ENCODE peak calls at places on chromosomes 2 and 18, in five cellular contexts. One of them, this sample, is unnamed.

GRCh38 chr2:239214725-239215124 is 186.1 kb downstream of the HDAC4 start:
- DNase-seq in upper lobe of right lung: no peak
- DNase-seq in brain microvascular endothelial cell: no peak
- DNase-seq in kidney: no peak
- DNase-seq in transverse colon: no peak
- DNase-seq in this sample: no peak

GRCh38 chr18:79018911-79019310 is 39.3 kb downstream of the SALL3 start:
- DNase-seq in upper lobe of right lung: no peak
- DNase-seq in brain microvascular endothelial cell: no peak
- DNase-seq in kidney: no peak
- DNase-seq in transverse colon: no peak
- DNase-seq in this sample: no peak

GRCh38 chr2:205177505-205177904 is 504.8 kb upstream of the NRP2 start:
- DNase-seq in upper lobe of right lung: no peak
- DNase-seq in brain microvascular endothelial cell: no peak
- DNase-seq in kidney: no peak
- DNase-seq in transverse colon: no peak
- DNase-seq in this sample: no peak

GRCh38 chr2:191661099-191661681 is 16.7 kb upstream of the NABP1 start:
- DNase-seq in upper lobe of right lung: no peak
- DNase-seq in brain microvascular endothelial cell: no peak
- DNase-seq in kidney: no peak
- DNase-seq in transverse colon: no peak
- DNase-seq in this sample: no peak

GRCh38 chr2:168643979-168644378 is 158.5 kb upstream of the NOSTRIN start:
- DNase-seq in upper lobe of right lung: no peak
- DNase-seq in brain microvascular endothelial cell: peak
- DNase-seq in kidney: no peak
- DNase-seq in transverse colon: no peak
- DNase-seq in this sample: no peak

GRCh38 chr2:120052597-120052996 is 39.7 kb downstream of the EPB41L5 start:
- DNase-seq in upper lobe of right lung: no peak
- DNase-seq in brain microvascular endothelial cell: no peak
- DNase-seq in kidney: no peak
- DNase-seq in transverse colon: no peak
- DNase-seq in this sample: no peak

GRCh38 chr2:213274143-213274542 is 10.1 kb upstream of the SPAG16 start:
- DNase-seq in upper lobe of right lung: no peak
- DNase-seq in brain microvascular endothelial cell: no peak
- DNase-seq in kidney: no peak
- DNase-seq in transverse colon: no peak
- DNase-seq in this sample: no peak

GRCh38 chr2:142306126-142306525 is 175.3 kb upstream of the LRP1B start:
- DNase-seq in upper lobe of right lung: no peak
- DNase-seq in brain microvascular endothelial cell: no peak
- DNase-seq in kidney: no peak
- DNase-seq in transverse colon: no peak
- DNase-seq in this sample: no peak

GRCh38 chr2:189302274-189302948 is 122.8 kb upstream of the COL5A2 start:
- DNase-seq in upper lobe of right lung: no peak
- DNase-seq in brain microvascular endothelial cell: peak
- DNase-seq in kidney: no peak
- DNase-seq in transverse colon: no peak
- DNase-seq in this sample: no peak

GRCh38 chr2:18976112-18976961 is 382.1 kb downstream of the OSR1 start:
- DNase-seq in upper lobe of right lung: no peak
- DNase-seq in brain microvascular endothelial cell: peak
- DNase-seq in kidney: no peak
- DNase-seq in transverse colon: peak
- DNase-seq in this sample: no peak

GRCh38 chr2:145075454-145076062 is 555.6 kb upstream of the ZEB2 start:
- DNase-seq in upper lobe of right lung: no peak
- DNase-seq in brain microvascular endothelial cell: no peak
- DNase-seq in kidney: no peak
- DNase-seq in transverse colon: no peak
- DNase-seq in this sample: no peak

GRCh38 chr18:42414756-42415454 is 459.9 kb downstream of the PIK3C3 start:
- DNase-seq in upper lobe of right lung: no peak
- DNase-seq in brain microvascular endothelial cell: peak
- DNase-seq in kidney: no peak
- DNase-seq in transverse colon: no peak
- DNase-seq in this sample: no peak

GRCh38 chr2:99278793-99279291 is 22.2 kb downstream of the LYG1 start:
- DNase-seq in upper lobe of right lung: no peak
- DNase-seq in brain microvascular endothelial cell: peak
- DNase-seq in kidney: no peak
- DNase-seq in transverse colon: no peak
- DNase-seq in this sample: no peak

GRCh38 chr2:196123679-196124373 is 47.6 kb downstream of the STK17B start:
- DNase-seq in upper lobe of right lung: no peak
- DNase-seq in brain microvascular endothelial cell: peak
- DNase-seq in kidney: no peak
- DNase-seq in transverse colon: no peak
- DNase-seq in this sample: no peak

GRCh38 chr2:27080140-27080469 is 1.7 kb downstream of the EMILIN1 start:
- DNase-seq in upper lobe of right lung: no peak
- DNase-seq in brain microvascular endothelial cell: no peak
- DNase-seq in kidney: no peak
- DNase-seq in transverse colon: no peak
- DNase-seq in this sample: no peak

GRCh38 chr2:23828986-23829385 is 97.9 kb downstream of the ATAD2B start:
- DNase-seq in upper lobe of right lung: no peak
- DNase-seq in brain microvascular endothelial cell: no peak
- DNase-seq in kidney: no peak
- DNase-seq in transverse colon: no peak
- DNase-seq in this sample: no peak

GRCh38 chr18:53534695-53535094 is 689.8 kb downstream of the MBD2 start:
- DNase-seq in upper lobe of right lung: no peak
- DNase-seq in brain microvascular endothelial cell: no peak
- DNase-seq in kidney: no peak
- DNase-seq in transverse colon: no peak
- DNase-seq in this sample: peak

GRCh38 chr2:189086710-189087109 is 92.9 kb downstream of the COL5A2 start:
- DNase-seq in upper lobe of right lung: no peak
- DNase-seq in brain microvascular endothelial cell: peak
- DNase-seq in kidney: no peak
- DNase-seq in transverse colon: no peak
- DNase-seq in this sample: no peak

GRCh38 chr2:120864981-120865380 is 129.3 kb downstream of the GLI2 start:
- DNase-seq in upper lobe of right lung: peak
- DNase-seq in brain microvascular endothelial cell: peak
- DNase-seq in kidney: peak
- DNase-seq in transverse colon: no peak
- DNase-seq in this sample: no peak

GRCh38 chr2:19888831-19889230 is 13.0 kb downstream of the TTC32 start:
- DNase-seq in upper lobe of right lung: no peak
- DNase-seq in brain microvascular endothelial cell: no peak
- DNase-seq in kidney: no peak
- DNase-seq in transverse colon: no peak
- DNase-seq in this sample: no peak

GRCh38 chr2:229714736-229715541 is 584 bp upstream of the DNER start:
- DNase-seq in upper lobe of right lung: peak
- DNase-seq in brain microvascular endothelial cell: peak
- DNase-seq in kidney: peak
- DNase-seq in transverse colon: peak
- DNase-seq in this sample: no peak

DNA sequence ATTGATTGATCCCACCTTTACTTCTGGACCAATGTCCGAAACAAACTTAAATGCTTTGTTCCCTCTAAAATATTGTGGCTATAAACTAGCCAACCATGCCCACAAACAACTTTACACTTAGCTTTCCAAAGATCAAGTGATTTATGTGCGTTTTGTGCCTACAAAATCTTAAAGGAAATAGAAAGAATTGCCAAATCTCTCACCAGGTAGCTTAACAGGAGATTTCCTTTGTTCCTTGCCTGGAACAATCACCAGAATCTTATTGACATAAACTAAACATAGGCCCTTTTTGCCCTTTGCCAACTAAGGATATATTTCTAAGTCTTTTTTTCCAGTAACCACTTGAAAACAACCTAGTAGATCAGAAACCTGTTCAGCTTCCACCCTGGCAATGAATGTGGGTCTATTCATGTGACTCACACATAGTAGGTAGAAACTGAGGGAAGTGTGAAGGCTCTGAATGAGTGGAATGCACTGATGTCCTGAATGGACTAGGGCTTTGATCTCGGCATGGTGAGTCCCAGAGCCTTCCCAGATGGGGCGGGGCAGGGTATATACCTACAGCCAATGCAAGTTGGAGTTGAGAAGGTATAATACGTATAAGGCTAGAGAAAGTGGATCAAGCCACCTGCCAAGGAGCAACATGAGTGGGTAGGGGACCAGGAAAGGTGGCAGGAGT is 94.6 kb upstream of the PPP1CB start:
- DNase-seq in upper lobe of right lung: no peak
- DNase-seq in brain microvascular endothelial cell: no peak
- DNase-seq in kidney: no peak
- DNase-seq in transverse colon: peak
- DNase-seq in this sample: no peak
- H3K27ac ChIP-seq in upper lobe of right lung: no peak
- H3K27ac ChIP-seq in brain microvascular endothelial cell: no peak
- H3K27ac ChIP-seq in kidney: no peak
- H3K27ac ChIP-seq in transverse colon: peak
- H3K27ac ChIP-seq in this sample: no peak

DNA sequence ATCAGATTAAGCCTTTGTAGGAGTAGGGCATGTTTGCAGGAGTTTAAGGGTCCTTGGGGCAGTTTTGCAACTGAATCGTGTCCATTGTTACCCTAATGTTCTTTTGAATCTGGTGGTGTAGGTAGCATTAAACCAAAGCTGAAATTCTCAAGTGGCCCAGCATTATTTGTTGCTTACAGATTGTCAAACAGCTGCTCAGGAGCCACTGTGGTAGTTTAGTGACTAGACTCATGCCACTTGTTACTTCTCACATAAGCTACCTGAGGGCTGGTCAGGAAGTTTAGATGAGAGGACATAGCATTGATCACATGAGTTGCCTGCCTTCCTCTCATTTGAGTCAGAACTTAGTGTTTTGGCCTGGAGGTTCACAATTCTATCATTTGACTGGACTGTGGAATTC is 157.6 kb downstream of the HAUS1 start:
- DNase-seq in upper lobe of right lung: no peak
- DNase-seq in brain microvascular endothelial cell: no peak
- DNase-seq in kidney: no peak
- DNase-seq in transverse colon: no peak
- DNase-seq in this sample: no peak
- H3K27ac ChIP-seq in upper lobe of right lung: no peak
- H3K27ac ChIP-seq in brain microvascular endothelial cell: no peak
- H3K27ac ChIP-seq in kidney: no peak
- H3K27ac ChIP-seq in transverse colon: no peak
- H3K27ac ChIP-seq in this sample: no peak

DNA sequence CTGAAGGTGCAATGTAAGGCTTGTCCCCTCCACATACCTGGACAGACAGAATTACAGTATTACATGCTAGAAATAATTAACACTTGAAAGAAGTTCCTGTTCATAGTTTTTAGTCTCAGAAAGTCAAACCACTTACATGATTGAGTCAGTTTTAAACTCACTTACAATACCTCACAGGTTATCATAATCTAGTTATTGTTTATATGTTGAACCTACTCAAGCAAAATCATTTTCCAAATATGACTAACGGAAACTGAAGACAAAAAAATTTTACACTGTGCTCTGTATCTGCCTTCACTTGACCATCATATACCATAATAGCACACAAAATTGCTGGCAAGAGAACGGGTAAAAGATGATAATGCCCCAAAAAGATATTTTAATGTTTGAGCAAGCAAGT is 78.5 kb downstream of the ATL2 start:
- DNase-seq in upper lobe of right lung: no peak
- DNase-seq in brain microvascular endothelial cell: no peak
- DNase-seq in kidney: no peak
- DNase-seq in transverse colon: no peak
- DNase-seq in this sample: no peak
- H3K27ac ChIP-seq in upper lobe of right lung: no peak
- H3K27ac ChIP-seq in brain microvascular endothelial cell: no peak
- H3K27ac ChIP-seq in kidney: no peak
- H3K27ac ChIP-seq in transverse colon: no peak
- H3K27ac ChIP-seq in this sample: no peak

GRCh38 chr2:128751751-128752150 is 433.1 kb upstream of the HS6ST1 start:
- DNase-seq in upper lobe of right lung: no peak
- DNase-seq in brain microvascular endothelial cell: no peak
- DNase-seq in kidney: no peak
- DNase-seq in transverse colon: no peak
- DNase-seq in this sample: no peak
- H3K27ac ChIP-seq in upper lobe of right lung: no peak
- H3K27ac ChIP-seq in brain microvascular endothelial cell: no peak
- H3K27ac ChIP-seq in kidney: no peak
- H3K27ac ChIP-seq in transverse colon: no peak
- H3K27ac ChIP-seq in this sample: no peak

This sample was measured in caudate nucleus.